ENCODE peak calls at places on chromosomes 16 and 17, in ten cellular contexts. One of them, this sample, is unnamed.

GRCh38 chr17:67716405-67716798 is 1.3 kb upstream of the NOL11 start:
- DNase-seq in stimulated activated CD4-positive, alpha-beta T cell treated with anti-CD3 and anti-CD28 coated beads, Interleukin-15, amount 100 ng/mL, for 48 hours: no peak
- DNase-seq in progenitor cell of endocrine pancreas: no peak
- DNase-seq in AG09319: no peak
- DNase-seq in NCI-H2029: no peak
- DNase-seq in effector CD4-positive, alpha-beta T cell: no peak
- DNase-seq in SIG-M5: no peak
- DNase-seq in mesothelial cell of epicardium: no peak
- DNase-seq in brain pericyte: no peak
- DNase-seq in cardiac muscle cell: no peak
- DNase-seq in this sample: no peak

GRCh38 chr17:75504347-75505151 is 10.8 kb downstream of the CASKIN2 start:
- DNase-seq in brain pericyte: no peak
- DNase-seq in SIG-M5: no peak
- DNase-seq in AG09319: no peak
- DNase-seq in mesothelial cell of epicardium: no peak
- DNase-seq in effector CD4-positive, alpha-beta T cell: peak; percentile 18
- DNase-seq in progenitor cell of endocrine pancreas: no peak
- DNase-seq in cardiac muscle cell: peak; percentile 35
- DNase-seq in NCI-H2029: no peak
- DNase-seq in stimulated activated CD4-positive, alpha-beta T cell treated with anti-CD3 and anti-CD28 coated beads, Interleukin-15, amount 100 ng/mL, for 48 hours: no peak
- DNase-seq in this sample: no peak

GRCh38 chr17:56672195-56672594 is 78.7 kb downstream of the NOG start:
- DNase-seq in stimulated activated CD4-positive, alpha-beta T cell treated with anti-CD3 and anti-CD28 coated beads, Interleukin-15, amount 100 ng/mL, for 48 hours: no peak
- DNase-seq in SIG-M5: no peak
- DNase-seq in effector CD4-positive, alpha-beta T cell: no peak
- DNase-seq in brain pericyte: no peak
- DNase-seq in progenitor cell of endocrine pancreas: no peak
- DNase-seq in mesothelial cell of epicardium: no peak
- DNase-seq in AG09319: no peak
- DNase-seq in NCI-H2029: no peak
- DNase-seq in cardiac muscle cell: no peak
- DNase-seq in this sample: no peak

GRCh38 chr16:87581867-87582220 is 20.5 kb upstream of the JPH3 start:
- DNase-seq in brain pericyte: peak; percentile 83
- DNase-seq in SIG-M5: no peak
- DNase-seq in NCI-H2029: no peak
- DNase-seq in progenitor cell of endocrine pancreas: no peak
- DNase-seq in stimulated activated CD4-positive, alpha-beta T cell treated with anti-CD3 and anti-CD28 coated beads, Interleukin-15, amount 100 ng/mL, for 48 hours: no peak
- DNase-seq in cardiac muscle cell: no peak
- DNase-seq in mesothelial cell of epicardium: no peak
- DNase-seq in effector CD4-positive, alpha-beta T cell: no peak
- DNase-seq in AG09319: peak; percentile 87
- DNase-seq in this sample: peak; percentile 86

GRCh38 chr17:36183001-36183810 is 6.8 kb upstream of the TBC1D3B start:
- DNase-seq in progenitor cell of endocrine pancreas: peak; percentile 86
- DNase-seq in effector CD4-positive, alpha-beta T cell: no peak
- DNase-seq in brain pericyte: no peak
- DNase-seq in SIG-M5: no peak
- DNase-seq in AG09319: peak; percentile 18
- DNase-seq in mesothelial cell of epicardium: peak; percentile 92
- DNase-seq in stimulated activated CD4-positive, alpha-beta T cell treated with anti-CD3 and anti-CD28 coated beads, Interleukin-15, amount 100 ng/mL, for 48 hours: no peak
- DNase-seq in cardiac muscle cell: peak; percentile 86
- DNase-seq in NCI-H2029: no peak
- DNase-seq in this sample: no peak

GRCh38 chr17:58960068-58960467 is 146.6 kb downstream of the TRIM37 start:
- DNase-seq in AG09319: peak; percentile 15
- DNase-seq in brain pericyte: no peak
- DNase-seq in cardiac muscle cell: peak; percentile 21
- DNase-seq in stimulated activated CD4-positive, alpha-beta T cell treated with anti-CD3 and anti-CD28 coated beads, Interleukin-15, amount 100 ng/mL, for 48 hours: no peak
- DNase-seq in effector CD4-positive, alpha-beta T cell: no peak
- DNase-seq in mesothelial cell of epicardium: no peak
- DNase-seq in progenitor cell of endocrine pancreas: no peak
- DNase-seq in NCI-H2029: peak; percentile 48
- DNase-seq in SIG-M5: no peak
- DNase-seq in this sample: no peak

GRCh38 chr16:67110136-67110847 is 551 bp downstream of the PHAF1 start:
- DNase-seq in SIG-M5: peak; percentile 27
- DNase-seq in brain pericyte: no peak
- DNase-seq in AG09319: no peak
- DNase-seq in effector CD4-positive, alpha-beta T cell: no peak
- DNase-seq in mesothelial cell of epicardium: no peak
- DNase-seq in stimulated activated CD4-positive, alpha-beta T cell treated with anti-CD3 and anti-CD28 coated beads, Interleukin-15, amount 100 ng/mL, for 48 hours: no peak
- DNase-seq in cardiac muscle cell: peak; percentile 45
- DNase-seq in NCI-H2029: no peak
- DNase-seq in progenitor cell of endocrine pancreas: no peak
- DNase-seq in this sample: no peak

GRCh38 chr17:42251115-42251514 is 25.1 kb downstream of the STAT5B start:
- DNase-seq in progenitor cell of endocrine pancreas: no peak
- DNase-seq in brain pericyte: no peak
- DNase-seq in SIG-M5: no peak
- DNase-seq in mesothelial cell of epicardium: no peak
- DNase-seq in effector CD4-positive, alpha-beta T cell: no peak
- DNase-seq in NCI-H2029: no peak
- DNase-seq in stimulated activated CD4-positive, alpha-beta T cell treated with anti-CD3 and anti-CD28 coated beads, Interleukin-15, amount 100 ng/mL, for 48 hours: no peak
- DNase-seq in cardiac muscle cell: no peak
- DNase-seq in AG09319: no peak
- DNase-seq in this sample: no peak

GRCh38 chr17:82320956-82321927 is 3.8 kb upstream of the CD7 start:
- DNase-seq in cardiac muscle cell: peak; percentile 57
- DNase-seq in SIG-M5: no peak
- DNase-seq in progenitor cell of endocrine pancreas: no peak
- DNase-seq in effector CD4-positive, alpha-beta T cell: peak; percentile 80
- DNase-seq in AG09319: no peak
- DNase-seq in brain pericyte: no peak
- DNase-seq in NCI-H2029: no peak
- DNase-seq in mesothelial cell of epicardium: peak; percentile 65
- DNase-seq in stimulated activated CD4-positive, alpha-beta T cell treated with anti-CD3 and anti-CD28 coated beads, Interleukin-15, amount 100 ng/mL, for 48 hours: peak; percentile 71
- DNase-seq in this sample: no peak

GRCh38 chr17:33459078-33459940 is 166.2 kb upstream of the ASIC2 start:
- DNase-seq in NCI-H2029: no peak
- DNase-seq in stimulated activated CD4-positive, alpha-beta T cell treated with anti-CD3 and anti-CD28 coated beads, Interleukin-15, amount 100 ng/mL, for 48 hours: no peak
- DNase-seq in cardiac muscle cell: no peak
- DNase-seq in effector CD4-positive, alpha-beta T cell: no peak
- DNase-seq in SIG-M5: no peak
- DNase-seq in brain pericyte: no peak
- DNase-seq in progenitor cell of endocrine pancreas: no peak
- DNase-seq in mesothelial cell of epicardium: no peak
- DNase-seq in AG09319: no peak
- DNase-seq in this sample: no peak

GRCh38 chr17:65495255-65496060 is 66.0 kb downstream of the AXIN2 start:
- DNase-seq in SIG-M5: no peak
- DNase-seq in progenitor cell of endocrine pancreas: peak; percentile 21
- DNase-seq in brain pericyte: no peak
- DNase-seq in AG09319: no peak
- DNase-seq in stimulated activated CD4-positive, alpha-beta T cell treated with anti-CD3 and anti-CD28 coated beads, Interleukin-15, amount 100 ng/mL, for 48 hours: no peak
- DNase-seq in NCI-H2029: no peak
- DNase-seq in effector CD4-positive, alpha-beta T cell: no peak
- DNase-seq in mesothelial cell of epicardium: no peak
- DNase-seq in cardiac muscle cell: peak; percentile 23
- DNase-seq in this sample: no peak

GRCh38 chr17:73025041-73025440 is 67.4 kb downstream of the SLC39A11 start:
- DNase-seq in AG09319: no peak
- DNase-seq in effector CD4-positive, alpha-beta T cell: no peak
- DNase-seq in mesothelial cell of epicardium: no peak
- DNase-seq in stimulated activated CD4-positive, alpha-beta T cell treated with anti-CD3 and anti-CD28 coated beads, Interleukin-15, amount 100 ng/mL, for 48 hours: no peak
- DNase-seq in brain pericyte: no peak
- DNase-seq in SIG-M5: no peak
- DNase-seq in NCI-H2029: no peak
- DNase-seq in progenitor cell of endocrine pancreas: no peak
- DNase-seq in cardiac muscle cell: no peak
- DNase-seq in this sample: no peak

GRCh38 chr16:27515874-27516353 is 33.8 kb downstream of the GTF3C1 start:
- DNase-seq in mesothelial cell of epicardium: no peak
- DNase-seq in AG09319: no peak
- DNase-seq in NCI-H2029: no peak
- DNase-seq in cardiac muscle cell: peak; percentile 32
- DNase-seq in progenitor cell of endocrine pancreas: no peak
- DNase-seq in stimulated activated CD4-positive, alpha-beta T cell treated with anti-CD3 and anti-CD28 coated beads, Interleukin-15, amount 100 ng/mL, for 48 hours: peak; percentile 5
- DNase-seq in effector CD4-positive, alpha-beta T cell: no peak
- DNase-seq in brain pericyte: no peak
- DNase-seq in SIG-M5: no peak
- DNase-seq in this sample: no peak

GRCh38 chr16:57938936-57939871 is 31.7 kb downstream of the CNGB1 start:
- DNase-seq in NCI-H2029: peak; percentile 54
- DNase-seq in progenitor cell of endocrine pancreas: no peak
- DNase-seq in mesothelial cell of epicardium: no peak
- DNase-seq in effector CD4-positive, alpha-beta T cell: no peak
- DNase-seq in SIG-M5: no peak
- DNase-seq in brain pericyte: no peak
- DNase-seq in cardiac muscle cell: no peak
- DNase-seq in stimulated activated CD4-positive, alpha-beta T cell treated with anti-CD3 and anti-CD28 coated beads, Interleukin-15, amount 100 ng/mL, for 48 hours: no peak
- DNase-seq in AG09319: peak; percentile 76
- DNase-seq in this sample: no peak

GRCh38 chr17:48236681-48237134 is 129.1 kb downstream of the SNX11 start:
- DNase-seq in NCI-H2029: no peak
- DNase-seq in stimulated activated CD4-positive, alpha-beta T cell treated with anti-CD3 and anti-CD28 coated beads, Interleukin-15, amount 100 ng/mL, for 48 hours: no peak
- DNase-seq in progenitor cell of endocrine pancreas: no peak
- DNase-seq in effector CD4-positive, alpha-beta T cell: no peak
- DNase-seq in brain pericyte: no peak
- DNase-seq in SIG-M5: no peak
- DNase-seq in cardiac muscle cell: no peak
- DNase-seq in AG09319: no peak
- DNase-seq in mesothelial cell of epicardium: no peak
- DNase-seq in this sample: peak; percentile 92

GRCh38 chr16:85387171-85387507 is 226.0 kb upstream of the GSE1 start:
- DNase-seq in mesothelial cell of epicardium: peak; percentile 31
- DNase-seq in AG09319: no peak
- DNase-seq in stimulated activated CD4-positive, alpha-beta T cell treated with anti-CD3 and anti-CD28 coated beads, Interleukin-15, amount 100 ng/mL, for 48 hours: no peak
- DNase-seq in SIG-M5: no peak
- DNase-seq in effector CD4-positive, alpha-beta T cell: no peak
- DNase-seq in progenitor cell of endocrine pancreas: no peak
- DNase-seq in brain pericyte: no peak
- DNase-seq in NCI-H2029: no peak
- DNase-seq in cardiac muscle cell: no peak
- DNase-seq in this sample: no peak

GRCh38 chr16:73730496-73731090 is 566.0 kb upstream of the PSMD7 start:
- DNase-seq in cardiac muscle cell: no peak
- DNase-seq in progenitor cell of endocrine pancreas: no peak
- DNase-seq in AG09319: no peak
- DNase-seq in SIG-M5: no peak
- DNase-seq in NCI-H2029: no peak
- DNase-seq in effector CD4-positive, alpha-beta T cell: no peak
- DNase-seq in mesothelial cell of epicardium: no peak
- DNase-seq in stimulated activated CD4-positive, alpha-beta T cell treated with anti-CD3 and anti-CD28 coated beads, Interleukin-15, amount 100 ng/mL, for 48 hours: no peak
- DNase-seq in brain pericyte: no peak
- DNase-seq in this sample: no peak

GRCh38 chr17:75404223-75404738 is 1.2 kb downstream of the GRB2 start:
- DNase-seq in brain pericyte: no peak
- DNase-seq in progenitor cell of endocrine pancreas: peak; percentile 45
- DNase-seq in stimulated activated CD4-positive, alpha-beta T cell treated with anti-CD3 and anti-CD28 coated beads, Interleukin-15, amount 100 ng/mL, for 48 hours: peak; percentile 26
- DNase-seq in AG09319: peak; percentile 50
- DNase-seq in mesothelial cell of epicardium: peak; percentile 64
- DNase-seq in effector CD4-positive, alpha-beta T cell: peak; percentile 41
- DNase-seq in cardiac muscle cell: peak; percentile 84
- DNase-seq in NCI-H2029: peak; percentile 40
- DNase-seq in SIG-M5: peak; percentile 57
- DNase-seq in this sample: no peak

GRCh38 chr17:37494401-37494831 is 4.7 kb downstream of the DUSP14 start:
- DNase-seq in stimulated activated CD4-positive, alpha-beta T cell treated with anti-CD3 and anti-CD28 coated beads, Interleukin-15, amount 100 ng/mL, for 48 hours: no peak
- DNase-seq in brain pericyte: no peak
- DNase-seq in AG09319: no peak
- DNase-seq in cardiac muscle cell: no peak
- DNase-seq in NCI-H2029: no peak
- DNase-seq in progenitor cell of endocrine pancreas: no peak
- DNase-seq in mesothelial cell of epicardium: no peak
- DNase-seq in effector CD4-positive, alpha-beta T cell: no peak
- DNase-seq in SIG-M5: no peak
- DNase-seq in this sample: no peak

GRCh38 chr16:30076276-30076791 is 540 bp downstream of the PPP4C start:
- DNase-seq in mesothelial cell of epicardium: no peak
- DNase-seq in effector CD4-positive, alpha-beta T cell: no peak
- DNase-seq in brain pericyte: no peak
- DNase-seq in AG09319: no peak
- DNase-seq in stimulated activated CD4-positive, alpha-beta T cell treated with anti-CD3 and anti-CD28 coated beads, Interleukin-15, amount 100 ng/mL, for 48 hours: no peak
- DNase-seq in cardiac muscle cell: peak; percentile 23
- DNase-seq in progenitor cell of endocrine pancreas: no peak
- DNase-seq in NCI-H2029: no peak
- DNase-seq in SIG-M5: no peak
- DNase-seq in this sample: no peak

GRCh38 chr16:46947900-46948547 is 25.4 kb downstream of the DNAJA2 start:
- DNase-seq in brain pericyte: no peak
- DNase-seq in effector CD4-positive, alpha-beta T cell: peak; percentile 11
- DNase-seq in progenitor cell of endocrine pancreas: no peak
- DNase-seq in AG09319: no peak
- DNase-seq in mesothelial cell of epicardium: no peak
- DNase-seq in cardiac muscle cell: peak; percentile 58
- DNase-seq in NCI-H2029: no peak
- DNase-seq in stimulated activated CD4-positive, alpha-beta T cell treated with anti-CD3 and anti-CD28 coated beads, Interleukin-15, amount 100 ng/mL, for 48 hours: no peak
- DNase-seq in SIG-M5: no peak
- DNase-seq in this sample: no peak

GRCh38 chr16:85151603-85152413 is 39.5 kb upstream of the CIBAR2 start:
- DNase-seq in brain pericyte: peak; percentile 72
- DNase-seq in effector CD4-positive, alpha-beta T cell: no peak
- DNase-seq in SIG-M5: no peak
- DNase-seq in progenitor cell of endocrine pancreas: no peak
- DNase-seq in cardiac muscle cell: no peak
- DNase-seq in stimulated activated CD4-positive, alpha-beta T cell treated with anti-CD3 and anti-CD28 coated beads, Interleukin-15, amount 100 ng/mL, for 48 hours: no peak
- DNase-seq in NCI-H2029: no peak
- DNase-seq in mesothelial cell of epicardium: no peak
- DNase-seq in AG09319: peak; percentile 80
- DNase-seq in this sample: peak; percentile 48

GRCh38 chr16:21101631-21102420 is 48.8 kb downstream of the DNAH3 start:
- DNase-seq in stimulated activated CD4-positive, alpha-beta T cell treated with anti-CD3 and anti-CD28 coated beads, Interleukin-15, amount 100 ng/mL, for 48 hours: peak; percentile 6
- DNase-seq in mesothelial cell of epicardium: no peak
- DNase-seq in AG09319: no peak
- DNase-seq in progenitor cell of endocrine pancreas: no peak
- DNase-seq in NCI-H2029: no peak
- DNase-seq in SIG-M5: no peak
- DNase-seq in brain pericyte: no peak
- DNase-seq in effector CD4-positive, alpha-beta T cell: no peak
- DNase-seq in cardiac muscle cell: peak; percentile 62
- DNase-seq in this sample: no peak

GRCh38 chr17:61465550-61466237 is 13.5 kb downstream of the TBX4 start:
- DNase-seq in effector CD4-positive, alpha-beta T cell: no peak
- DNase-seq in brain pericyte: no peak
- DNase-seq in progenitor cell of endocrine pancreas: no peak
- DNase-seq in cardiac muscle cell: no peak
- DNase-seq in mesothelial cell of epicardium: peak; percentile 35
- DNase-seq in SIG-M5: no peak
- DNase-seq in NCI-H2029: no peak
- DNase-seq in AG09319: no peak
- DNase-seq in stimulated activated CD4-positive, alpha-beta T cell treated with anti-CD3 and anti-CD28 coated beads, Interleukin-15, amount 100 ng/mL, for 48 hours: no peak
- DNase-seq in this sample: no peak

GRCh38 chr17:38418693-38419507 is 9.4 kb upstream of the ARHGAP23 start:
- DNase-seq in AG09319: no peak
- DNase-seq in cardiac muscle cell: peak; percentile 45
- DNase-seq in effector CD4-positive, alpha-beta T cell: no peak
- DNase-seq in stimulated activated CD4-positive, alpha-beta T cell treated with anti-CD3 and anti-CD28 coated beads, Interleukin-15, amount 100 ng/mL, for 48 hours: no peak
- DNase-seq in NCI-H2029: no peak
- DNase-seq in brain pericyte: no peak
- DNase-seq in mesothelial cell of epicardium: no peak
- DNase-seq in progenitor cell of endocrine pancreas: no peak
- DNase-seq in SIG-M5: no peak
- DNase-seq in this sample: no peak

GRCh38 chr16:50434872-50435478 is 66.2 kb upstream of the BRD7 start:
- DNase-seq in effector CD4-positive, alpha-beta T cell: no peak
- DNase-seq in brain pericyte: no peak
- DNase-seq in mesothelial cell of epicardium: no peak
- DNase-seq in stimulated activated CD4-positive, alpha-beta T cell treated with anti-CD3 and anti-CD28 coated beads, Interleukin-15, amount 100 ng/mL, for 48 hours: no peak
- DNase-seq in NCI-H2029: no peak
- DNase-seq in SIG-M5: no peak
- DNase-seq in progenitor cell of endocrine pancreas: no peak
- DNase-seq in AG09319: no peak
- DNase-seq in cardiac muscle cell: no peak
- DNase-seq in this sample: no peak

GRCh38 chr16:57993452-57993851 is 7.0 kb downstream of the ZNF319 start:
- DNase-seq in progenitor cell of endocrine pancreas: no peak
- DNase-seq in stimulated activated CD4-positive, alpha-beta T cell treated with anti-CD3 and anti-CD28 coated beads, Interleukin-15, amount 100 ng/mL, for 48 hours: no peak
- DNase-seq in brain pericyte: no peak
- DNase-seq in mesothelial cell of epicardium: no peak
- DNase-seq in NCI-H2029: no peak
- DNase-seq in cardiac muscle cell: no peak
- DNase-seq in AG09319: no peak
- DNase-seq in SIG-M5: no peak
- DNase-seq in effector CD4-positive, alpha-beta T cell: no peak
- DNase-seq in this sample: no peak

GRCh38 chr17:42541041-42541833 is 5.2 kb downstream of the NAGLU start:
- DNase-seq in NCI-H2029: peak; percentile 24
- DNase-seq in SIG-M5: no peak
- DNase-seq in progenitor cell of endocrine pancreas: no peak
- DNase-seq in cardiac muscle cell: no peak
- DNase-seq in brain pericyte: no peak
- DNase-seq in effector CD4-positive, alpha-beta T cell: no peak
- DNase-seq in mesothelial cell of epicardium: no peak
- DNase-seq in stimulated activated CD4-positive, alpha-beta T cell treated with anti-CD3 and anti-CD28 coated beads, Interleukin-15, amount 100 ng/mL, for 48 hours: no peak
- DNase-seq in AG09319: no peak
- DNase-seq in this sample: no peak